ENCODE peak calls at places on chromosome X, in seven cellular contexts. F is type B pancreatic cell, L is lower lobe of right lung, M is mucosa of descending colon, C is astrocyte of the spinal cord, G is esophagus squamous epithelium, A is A549. Y is an unnamed sample.

GRCh38 chrX:19560611-19561010 is 45.3 kb upstream of the MAP3K15 start:
- DNase-seq in F (no peak), M (no peak), G (no peak), A (no peak), L (no peak), C (no peak), Y (no peak)

GRCh38 chrX:16222123-16222522 is 54.8 kb downstream of the MAGEB17 start:
- DNase-seq in C (peak; percentile 16), M (no peak), G (no peak), F (no peak), L (no peak), A (no peak), Y (no peak)

GRCh38 chrX:133909888-133910287 is 75.5 kb downstream of the GPC3 start:
- DNase-seq in G (no peak), L (no peak), A (no peak), C (no peak), M (no peak), F (no peak), Y (no peak)

GRCh38 chrX:2183193-2183725 is 317.5 kb downstream of the DHRSX start:
- DNase-seq in A (peak; percentile 57), M (no peak), L (no peak), F (no peak), G (no peak), C (no peak), Y (no peak)

GRCh38 chrX:85115252-85115651 is 111.6 kb downstream of the APOOL start:
- DNase-seq in F (no peak), M (no peak), A (no peak), G (no peak), L (no peak), C (no peak), Y (no peak)

GRCh38 chrX:28901637-28902036 is 314.4 kb downstream of the IL1RAPL1 start:
- DNase-seq in M (no peak), C (peak; percentile 55), L (no peak), A (no peak), F (no peak), G (no peak), Y (no peak)

GRCh38 chrX:65136424-65136823 is 160.2 kb upstream of the ZC4H2 start:
- DNase-seq in C (no peak), F (no peak), A (no peak), G (no peak), L (no peak), M (no peak), Y (no peak)

GRCh38 chrX:38870386-38870895 is 69.2 kb downstream of the MID1IP1 start:
- DNase-seq in F (no peak), A (no peak), L (peak; percentile 45), M (no peak), C (no peak), G (no peak), Y (no peak)

GRCh38 chrX:154040863-154041262 is 21.2 kb upstream of the IRAK1 start:
- DNase-seq in M (no peak), F (no peak), L (no peak), A (no peak), C (no peak), G (no peak), Y (no peak)

GRCh38 chrX:23783569-23784486 is 855 bp downstream of the SAT1 start:
- DNase-seq in L (no peak), G (no peak), C (peak; percentile 16), A (peak; percentile 27), F (no peak), M (no peak), Y (no peak)

GRCh38 chrX:139875831-139876230 is 57.0 kb downstream of the ATP11C start:
- DNase-seq in M (no peak), L (no peak), F (no peak), G (no peak), C (no peak), A (no peak), Y (no peak)

GRCh38 chrX:14865201-14865600 is 7.7 kb downstream of the FANCB start:
- DNase-seq in L (no peak), C (peak; percentile 29), F (no peak), M (no peak), G (no peak), A (no peak), Y (no peak)

GRCh38 chrX:116238866-116239265 is 68.3 kb downstream of the AGTR2 start:
- DNase-seq in F (no peak), A (no peak), G (no peak), C (no peak), M (peak; percentile 5), L (no peak), Y (no peak)

GRCh38 chrX:109632906-109633504 is 8.0 kb upstream of the KCNE5 start:
- DNase-seq in G (no peak), L (no peak), F (no peak), A (peak; percentile 20), M (peak; percentile 15), C (no peak), Y (peak; percentile 23)

GRCh38 chrX:3748052-3748559 is 34.7 kb upstream of the PRKX start:
- DNase-seq in A (no peak), L (no peak), M (no peak), F (no peak), C (no peak), G (no peak), Y (no peak)

DNA sequence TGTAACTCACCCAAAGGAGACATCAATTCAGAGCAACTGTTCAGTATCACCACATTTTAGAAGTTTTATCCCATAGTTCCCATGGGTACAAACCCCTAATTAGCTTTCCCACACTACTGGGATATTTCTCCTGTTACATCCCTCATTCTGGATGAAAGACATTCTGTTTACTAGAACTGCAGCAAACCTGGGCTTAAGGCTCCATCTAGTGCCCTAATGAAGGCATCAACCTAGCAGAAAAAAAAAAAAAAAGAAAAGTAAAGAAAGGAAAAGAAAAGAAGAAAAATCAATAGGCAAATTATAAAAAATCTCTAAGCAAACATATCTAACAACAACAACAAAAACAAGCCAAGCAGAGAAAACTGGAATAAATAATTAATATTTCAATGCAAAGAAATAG is 133.7 kb upstream of the CPXCR1 start:
- DNase-seq in L (no peak), M (no peak), C (no peak), A (peak; percentile 10), G (no peak), F (no peak), Y (peak; percentile 5)
- TF ChIP-seq CTCF in L (peak; percentile 13), M (no peak), C (peak; percentile 25), A (no peak), G (no peak), F (peak; percentile 86), Y (peak; percentile 29)

GRCh38 chrX:82677281-82677680 is 830.8 kb upstream of the POU3F4 start:
- DNase-seq in G (no peak), A (no peak), F (no peak), L (no peak), C (peak; percentile 12), M (no peak), Y (no peak)

DNA sequence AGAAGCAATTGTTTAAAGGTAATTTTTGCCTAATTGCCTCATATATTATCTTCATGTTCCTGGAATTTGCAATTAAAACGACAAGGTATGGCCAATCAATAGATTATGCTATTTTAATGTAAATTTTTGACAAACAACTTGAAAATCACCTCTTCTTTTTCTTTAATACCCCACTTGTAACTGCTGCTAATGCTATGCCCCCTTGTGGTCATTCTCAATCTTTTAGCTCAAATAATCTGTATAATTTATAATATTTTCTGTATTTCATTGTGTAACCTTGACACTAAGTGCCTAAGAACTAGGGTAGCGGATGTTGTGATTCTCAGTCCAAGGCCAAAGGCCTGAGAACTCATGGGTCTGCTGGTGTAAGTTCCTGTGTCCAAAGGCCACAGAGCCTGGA is 831.7 kb upstream of the POU3F4 start:
- DNase-seq in G (no peak), M (no peak), L (no peak), F (no peak), A (peak; percentile 1), C (no peak), Y (no peak)
- TF ChIP-seq CTCF in G (peak; percentile 28), M (no peak), L (no peak), F (peak; percentile 49), A (peak; percentile 14), C (no peak), Y (peak; percentile 44)

GRCh38 chrX:267771-268261 is 13.4 kb upstream of the PLCXD1 start:
- DNase-seq in A (no peak), L (peak; percentile 44), C (no peak), M (peak; percentile 33), G (no peak), F (peak; percentile 67), Y (no peak)
- TF ChIP-seq CTCF in A (no peak), L (no peak), C (no peak), M (no peak), G (no peak), F (no peak), Y (no peak)

DNA sequence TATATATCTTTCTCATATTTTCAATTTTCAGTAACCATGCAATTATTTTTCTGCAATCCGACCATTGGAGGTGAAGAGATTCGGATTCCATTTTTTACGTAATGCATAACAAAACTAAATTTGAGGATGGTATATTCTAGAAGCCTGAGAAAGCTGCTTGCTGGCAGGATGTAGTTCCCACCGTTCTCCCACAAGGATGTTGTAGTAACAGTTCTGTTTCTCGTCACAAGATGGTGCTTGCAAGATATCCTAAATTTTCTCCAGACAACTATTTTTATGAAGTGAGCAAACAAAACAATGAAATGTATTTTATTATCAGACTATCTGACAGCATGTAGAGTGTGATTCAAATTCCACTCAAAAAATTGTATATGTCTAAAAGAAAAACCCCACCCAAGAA is 10.7 kb downstream of the PWWP3B start:
- DNase-seq in F (no peak), C (peak; percentile 46), M (no peak), G (no peak), A (no peak), L (no peak), Y (no peak)
- TF ChIP-seq CTCF in F (no peak), C (peak; percentile 12), M (no peak), G (no peak), A (no peak), L (no peak), Y (no peak)

GRCh38 chrX:40866878-40867277 is 131.5 kb upstream of the MED14 start:
- DNase-seq in C (peak; percentile 18), L (no peak), G (no peak), A (no peak), F (no peak), M (no peak), Y (no peak)

GRCh38 chrX:40868868-40869267 is 133.5 kb upstream of the MED14 start:
- DNase-seq in A (no peak), L (no peak), G (no peak), F (no peak), M (no peak), C (no peak), Y (no peak)

GRCh38 chrX:40867352-40867751 is 132.0 kb upstream of the MED14 start:
- DNase-seq in F (no peak), L (no peak), C (peak; percentile 52), M (no peak), A (peak; percentile 25), G (no peak), Y (no peak)

DNA sequence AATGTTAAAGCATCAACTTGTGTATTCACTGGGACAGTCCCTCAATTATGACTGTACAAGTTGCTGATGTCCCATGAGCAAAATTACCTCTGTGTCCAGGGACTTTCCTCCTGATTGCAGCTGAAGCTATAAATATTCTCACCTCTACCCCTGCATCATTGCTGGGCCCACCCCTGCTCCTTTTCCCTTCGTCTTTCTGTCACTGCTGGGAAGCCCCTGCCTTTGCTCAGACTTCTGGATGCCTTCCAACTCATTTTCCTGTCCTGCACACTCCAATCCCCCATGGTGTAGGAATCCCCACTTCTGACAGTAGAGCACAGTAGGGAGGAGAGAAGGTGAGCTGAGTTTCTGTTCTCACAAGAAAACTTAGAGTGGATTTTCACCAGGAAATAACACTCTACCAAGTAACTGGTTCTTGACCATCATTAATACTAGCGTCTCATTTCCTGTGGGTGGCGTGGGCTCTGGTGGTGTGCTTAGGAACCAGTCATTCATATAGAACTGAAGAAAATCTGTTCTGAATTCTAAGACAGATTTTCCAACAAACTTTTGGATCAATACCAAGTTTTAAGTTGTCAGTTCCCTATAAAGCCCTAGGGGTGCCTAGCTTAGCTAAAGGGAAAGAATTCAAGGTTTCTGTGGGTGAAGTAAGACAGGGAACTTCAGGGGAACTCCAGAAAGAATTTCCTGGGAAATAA is 136.2 kb upstream of the MED14 start:
- DNase-seq in A (no peak), C (peak; percentile 50), G (no peak), L (no peak), M (no peak), F (no peak), Y (no peak)
- TF ChIP-seq CTCF in A (no peak), C (no peak), G (no peak), L (no peak), M (no peak), F (no peak), Y (no peak)